ENCODE peak calls at places on chromosomes 16 and 17, in six cellular contexts. One of them, this sample, is unnamed.

GRCh38 chr17:46742539-46743270 is 75.8 kb downstream of the WNT3 start:
- DNase-seq in lower leg skin: no peak
- DNase-seq in heart left ventricle: no peak
- DNase-seq in aorta: no peak
- DNase-seq in AG09309: peak
- DNase-seq in brain microvascular endothelial cell: peak
- DNase-seq in this sample: no peak

GRCh38 chr17:3809135-3809534 is 8.1 kb upstream of the ITGAE start:
- DNase-seq in lower leg skin: no peak
- DNase-seq in heart left ventricle: no peak
- DNase-seq in aorta: no peak
- DNase-seq in AG09309: no peak
- DNase-seq in brain microvascular endothelial cell: no peak
- DNase-seq in this sample: no peak

GRCh38 chr16:86590501-86591144 is 12.3 kb downstream of the FOXL1 start:
- DNase-seq in lower leg skin: no peak
- DNase-seq in heart left ventricle: no peak
- DNase-seq in aorta: no peak
- DNase-seq in AG09309: peak
- DNase-seq in brain microvascular endothelial cell: peak
- DNase-seq in this sample: no peak

GRCh38 chr17:46940692-46941404 is 17.9 kb downstream of the GOSR2 start:
- DNase-seq in lower leg skin: peak
- DNase-seq in heart left ventricle: peak
- DNase-seq in aorta: peak
- DNase-seq in AG09309: no peak
- DNase-seq in brain microvascular endothelial cell: peak
- DNase-seq in this sample: peak

GRCh38 chr16:56370836-56371235 is 54.5 kb downstream of the AMFR start:
- DNase-seq in lower leg skin: no peak
- DNase-seq in heart left ventricle: peak
- DNase-seq in aorta: no peak
- DNase-seq in AG09309: no peak
- DNase-seq in brain microvascular endothelial cell: no peak
- DNase-seq in this sample: no peak

GRCh38 chr16:89358030-89359005 is 132.0 kb downstream of the ANKRD11 start:
- DNase-seq in lower leg skin: no peak
- DNase-seq in heart left ventricle: no peak
- DNase-seq in aorta: peak
- DNase-seq in AG09309: no peak
- DNase-seq in brain microvascular endothelial cell: no peak
- DNase-seq in this sample: no peak

GRCh38 chr16:4663756-4664465 is 29.5 kb upstream of the NUDT16L1 start:
- DNase-seq in lower leg skin: peak
- DNase-seq in heart left ventricle: peak
- DNase-seq in aorta: no peak
- DNase-seq in AG09309: no peak
- DNase-seq in brain microvascular endothelial cell: peak
- DNase-seq in this sample: no peak

GRCh38 chr17:55089955-55090573 is 121.5 kb downstream of the STXBP4 start:
- DNase-seq in lower leg skin: no peak
- DNase-seq in heart left ventricle: no peak
- DNase-seq in aorta: no peak
- DNase-seq in AG09309: no peak
- DNase-seq in brain microvascular endothelial cell: peak
- DNase-seq in this sample: no peak

GRCh38 chr17:41799366-41799765 is 12.4 kb downstream of the P3H4 start:
- DNase-seq in lower leg skin: no peak
- DNase-seq in heart left ventricle: no peak
- DNase-seq in aorta: no peak
- DNase-seq in AG09309: no peak
- DNase-seq in brain microvascular endothelial cell: no peak
- DNase-seq in this sample: no peak

GRCh38 chr17:41010421-41010820 is 1.5 kb upstream of the KRTAP3-1 start:
- DNase-seq in lower leg skin: no peak
- DNase-seq in heart left ventricle: no peak
- DNase-seq in aorta: no peak
- DNase-seq in AG09309: no peak
- DNase-seq in brain microvascular endothelial cell: no peak
- DNase-seq in this sample: no peak

GRCh38 chr16:68499011-68499410 is 40.1 kb upstream of the ZFP90 start:
- DNase-seq in lower leg skin: no peak
- DNase-seq in heart left ventricle: no peak
- DNase-seq in aorta: no peak
- DNase-seq in AG09309: no peak
- DNase-seq in brain microvascular endothelial cell: no peak
- DNase-seq in this sample: no peak

GRCh38 chr16:66858740-66859396 is 14.7 kb downstream of the CA7 start:
- DNase-seq in lower leg skin: no peak
- DNase-seq in heart left ventricle: peak
- DNase-seq in aorta: peak
- DNase-seq in AG09309: no peak
- DNase-seq in brain microvascular endothelial cell: no peak
- DNase-seq in this sample: no peak

GRCh38 chr16:20441221-20441620 is 10.1 kb upstream of the ACSM2A start:
- DNase-seq in lower leg skin: no peak
- DNase-seq in heart left ventricle: no peak
- DNase-seq in aorta: no peak
- DNase-seq in AG09309: no peak
- DNase-seq in brain microvascular endothelial cell: no peak
- DNase-seq in this sample: no peak

GRCh38 chr17:48054238-48055185 is 6.4 kb downstream of the NFE2L1 start:
- DNase-seq in lower leg skin: peak
- DNase-seq in heart left ventricle: peak
- DNase-seq in aorta: peak
- DNase-seq in AG09309: no peak
- DNase-seq in brain microvascular endothelial cell: no peak
- DNase-seq in this sample: peak

GRCh38 chr16:19481291-19481690 is 40.6 kb downstream of the GDE1 start:
- DNase-seq in lower leg skin: no peak
- DNase-seq in heart left ventricle: no peak
- DNase-seq in aorta: no peak
- DNase-seq in AG09309: no peak
- DNase-seq in brain microvascular endothelial cell: no peak
- DNase-seq in this sample: no peak

GRCh38 chr17:80946449-80946848 is 45.2 kb upstream of the CHMP6 start:
- DNase-seq in lower leg skin: no peak
- DNase-seq in heart left ventricle: no peak
- DNase-seq in aorta: no peak
- DNase-seq in AG09309: no peak
- DNase-seq in brain microvascular endothelial cell: no peak
- DNase-seq in this sample: no peak

GRCh38 chr17:74760404-74761105 is 12.1 kb downstream of the NHERF1 start:
- DNase-seq in lower leg skin: no peak
- DNase-seq in heart left ventricle: no peak
- DNase-seq in aorta: no peak
- DNase-seq in AG09309: no peak
- DNase-seq in brain microvascular endothelial cell: no peak
- DNase-seq in this sample: peak

GRCh38 chr17:65362826-65363225 is 198.6 kb downstream of the AXIN2 start:
- DNase-seq in lower leg skin: no peak
- DNase-seq in heart left ventricle: no peak
- DNase-seq in aorta: no peak
- DNase-seq in AG09309: no peak
- DNase-seq in brain microvascular endothelial cell: no peak
- DNase-seq in this sample: no peak

GRCh38 chr16:30904114-30904780 is 7.8 kb downstream of the CTF1 start:
- DNase-seq in lower leg skin: no peak
- DNase-seq in heart left ventricle: no peak
- DNase-seq in aorta: no peak
- DNase-seq in AG09309: no peak
- DNase-seq in brain microvascular endothelial cell: no peak
- DNase-seq in this sample: no peak

GRCh38 chr16:19227643-19228042 is 57.9 kb upstream of the CLEC19A start:
- DNase-seq in lower leg skin: no peak
- DNase-seq in heart left ventricle: no peak
- DNase-seq in aorta: no peak
- DNase-seq in AG09309: no peak
- DNase-seq in brain microvascular endothelial cell: no peak
- DNase-seq in this sample: no peak

GRCh38 chr17:79922798-79923197 is 83.6 kb upstream of the CBX4 start:
- DNase-seq in lower leg skin: no peak
- DNase-seq in heart left ventricle: no peak
- DNase-seq in aorta: no peak
- DNase-seq in AG09309: no peak
- DNase-seq in brain microvascular endothelial cell: no peak
- DNase-seq in this sample: no peak

GRCh38 chr17:44961921-44962350 is 6.2 kb downstream of the C1QL1 start:
- DNase-seq in lower leg skin: no peak
- DNase-seq in heart left ventricle: no peak
- DNase-seq in aorta: peak
- DNase-seq in AG09309: no peak
- DNase-seq in brain microvascular endothelial cell: no peak
- DNase-seq in this sample: no peak

GRCh38 chr17:83079766-83080616 is 582 bp downstream of the METRNL start:
- DNase-seq in lower leg skin: no peak
- DNase-seq in heart left ventricle: no peak
- DNase-seq in aorta: no peak
- DNase-seq in AG09309: no peak
- DNase-seq in brain microvascular endothelial cell: no peak
- DNase-seq in this sample: no peak

GRCh38 chr17:83080641-83081560 is 1.5 kb downstream of the METRNL start:
- DNase-seq in lower leg skin: no peak
- DNase-seq in heart left ventricle: peak
- DNase-seq in aorta: peak
- DNase-seq in AG09309: no peak
- DNase-seq in brain microvascular endothelial cell: no peak
- DNase-seq in this sample: no peak

GRCh38 chr17:83078378-83079339 is 750 bp upstream of the METRNL start:
- DNase-seq in lower leg skin: no peak
- DNase-seq in heart left ventricle: no peak
- DNase-seq in aorta: no peak
- DNase-seq in AG09309: no peak
- DNase-seq in brain microvascular endothelial cell: no peak
- DNase-seq in this sample: no peak

GRCh38 chr17:83077411-83077810 is 2.0 kb upstream of the METRNL start:
- DNase-seq in lower leg skin: no peak
- DNase-seq in heart left ventricle: no peak
- DNase-seq in aorta: no peak
- DNase-seq in AG09309: no peak
- DNase-seq in brain microvascular endothelial cell: no peak
- DNase-seq in this sample: no peak

DNA sequence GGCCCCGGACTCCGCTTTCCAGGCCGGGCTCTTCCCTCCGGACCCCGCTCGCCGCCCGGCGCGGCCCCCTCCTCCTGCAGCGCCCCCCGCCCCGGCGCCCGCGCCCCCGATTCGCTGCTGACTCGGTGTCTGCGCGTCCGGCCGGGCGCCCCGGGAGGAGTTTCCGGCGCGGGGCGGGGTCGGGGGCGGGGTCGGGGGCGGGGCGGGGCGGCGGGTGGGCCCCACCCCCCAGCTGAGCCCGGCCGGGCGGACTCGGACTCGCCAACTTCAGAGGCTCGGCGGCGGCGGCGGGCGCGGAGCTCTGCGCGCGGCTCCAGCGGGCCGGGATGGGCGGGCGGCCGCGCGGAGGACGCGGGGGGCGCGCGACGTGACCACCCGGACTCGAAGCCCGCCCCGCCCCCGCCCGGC is at the start of gene METRNL:
- DNase-seq in lower leg skin: no peak
- DNase-seq in heart left ventricle: peak
- DNase-seq in aorta: peak
- DNase-seq in AG09309: no peak
- DNase-seq in brain microvascular endothelial cell: peak
- DNase-seq in this sample: peak
- H3K4me3 ChIP-seq in lower leg skin: peak
- H3K4me3 ChIP-seq in heart left ventricle: peak
- H3K4me3 ChIP-seq in aorta: peak
- H3K4me3 ChIP-seq in AG09309: peak
- H3K4me3 ChIP-seq in brain microvascular endothelial cell: peak
- H3K4me3 ChIP-seq in this sample: peak

GRCh38 chr17:59829217-59830006 is 63.3 kb downstream of the TUBD1 start:
- DNase-seq in lower leg skin: no peak
- DNase-seq in heart left ventricle: no peak
- DNase-seq in aorta: no peak
- DNase-seq in AG09309: peak
- DNase-seq in brain microvascular endothelial cell: peak
- DNase-seq in this sample: no peak
- H3K4me3 ChIP-seq in lower leg skin: no peak
- H3K4me3 ChIP-seq in heart left ventricle: no peak
- H3K4me3 ChIP-seq in aorta: no peak
- H3K4me3 ChIP-seq in AG09309: no peak
- H3K4me3 ChIP-seq in brain microvascular endothelial cell: peak
- H3K4me3 ChIP-seq in this sample: no peak

DNA sequence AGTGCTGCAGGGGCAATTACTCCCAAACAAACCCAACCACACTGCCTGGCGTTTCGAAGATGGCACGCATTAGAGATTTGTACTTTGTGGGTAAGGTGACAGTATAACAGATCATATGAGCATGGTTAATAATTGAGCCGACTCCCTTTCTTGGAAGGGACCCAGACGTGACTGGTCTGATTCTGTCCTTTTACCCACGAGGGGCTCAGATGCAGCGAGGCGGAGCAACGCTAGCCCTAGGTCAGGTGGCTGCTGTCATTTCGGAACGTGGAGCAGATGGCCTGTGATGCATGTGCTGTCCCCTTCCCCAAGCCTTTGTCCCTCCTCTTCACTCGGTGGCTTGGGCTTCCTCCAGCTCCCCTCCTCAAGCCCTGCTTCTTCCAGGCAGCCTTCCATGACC is 84.2 kb downstream of the SNX29 start:
- DNase-seq in lower leg skin: no peak
- DNase-seq in heart left ventricle: no peak
- DNase-seq in aorta: peak
- DNase-seq in AG09309: no peak
- DNase-seq in brain microvascular endothelial cell: no peak
- DNase-seq in this sample: no peak
- H3K4me3 ChIP-seq in lower leg skin: no peak
- H3K4me3 ChIP-seq in heart left ventricle: no peak
- H3K4me3 ChIP-seq in aorta: no peak
- H3K4me3 ChIP-seq in AG09309: no peak
- H3K4me3 ChIP-seq in brain microvascular endothelial cell: no peak
- H3K4me3 ChIP-seq in this sample: no peak

DNA sequence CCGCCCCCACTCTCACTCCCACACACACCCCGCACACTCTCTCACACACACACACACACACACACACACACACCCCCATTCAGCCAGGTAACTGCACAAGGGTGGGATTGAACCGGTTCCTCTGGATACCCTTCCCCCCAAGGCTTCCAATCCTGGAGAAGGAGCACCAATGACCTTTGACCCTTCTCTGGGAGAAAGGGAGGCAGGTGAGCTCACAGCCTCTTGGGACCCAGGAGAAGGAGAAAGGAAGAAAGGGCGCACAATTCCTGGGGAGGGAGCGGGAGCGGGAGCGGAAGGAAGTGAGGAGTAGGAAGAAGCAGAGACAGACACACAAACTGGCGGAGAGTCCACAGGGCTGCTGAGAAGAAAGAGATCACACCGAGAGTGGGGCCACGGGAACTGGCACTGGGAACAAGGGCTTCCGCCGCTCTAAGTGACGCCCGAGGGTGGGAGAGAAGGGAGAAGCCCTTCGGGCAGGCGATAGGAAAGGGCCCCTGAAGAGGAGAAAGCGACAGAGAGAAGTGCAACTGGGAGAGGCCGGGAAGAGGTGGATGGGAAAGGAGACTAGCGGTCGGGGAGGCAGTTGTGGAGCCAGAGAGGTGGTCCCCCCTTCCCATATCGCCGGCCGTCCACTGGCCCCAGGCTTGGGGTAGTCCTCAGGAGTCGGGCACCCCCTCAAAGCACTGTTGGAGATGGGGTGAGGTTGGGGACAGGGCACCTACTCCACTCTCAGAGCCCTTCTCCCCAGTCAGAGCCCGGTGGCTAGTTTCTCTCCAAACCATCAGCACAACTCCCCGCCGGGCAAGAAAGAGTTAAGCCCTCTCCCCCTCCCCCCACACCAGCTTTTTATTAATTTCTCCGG is 1.3 kb downstream of the SAMD14 start:
- DNase-seq in lower leg skin: no peak
- DNase-seq in heart left ventricle: no peak
- DNase-seq in aorta: no peak
- DNase-seq in AG09309: no peak
- DNase-seq in brain microvascular endothelial cell: no peak
- DNase-seq in this sample: no peak
- H3K4me3 ChIP-seq in lower leg skin: no peak
- H3K4me3 ChIP-seq in heart left ventricle: peak
- H3K4me3 ChIP-seq in aorta: no peak
- H3K4me3 ChIP-seq in AG09309: peak
- H3K4me3 ChIP-seq in brain microvascular endothelial cell: peak
- H3K4me3 ChIP-seq in this sample: peak

This sample was measured in prostate gland.